ENCODE peak calls at places on chromosomes 2 and 18, in ten cellular contexts. H is stomach, T is adrenal gland, M is prostate gland, O is IMR-90, I is endothelial cell of umbilical vein, X is breast epithelium, G is heart left ventricle, K is GM12892, Y is sigmoid colon. V is an unnamed sample.

GRCh38 chr2:228535396-228535795 is 353.9 kb upstream of the SPHKAP start:
- DNase-seq in X (no peak), Y (no peak), G (no peak), H (no peak), K (no peak), O (no peak), I (no peak), T (no peak), M (no peak), V (peak)

GRCh38 chr2:120622159-120622869 is 113.4 kb upstream of the GLI2 start:
- DNase-seq in O (no peak), M (no peak), K (no peak), I (no peak), Y (peak), T (no peak), H (no peak), G (no peak), X (peak), V (no peak)

GRCh38 chr18:79121746-79122474 is 52.7 kb downstream of the ATP9B start:
- DNase-seq in T (no peak), O (peak), H (no peak), I (no peak), Y (no peak), K (no peak), G (no peak), M (no peak), X (no peak), V (no peak)

GRCh38 chr2:233424028-233424951 is 70.0 kb downstream of the DGKD start:
- DNase-seq in M (no peak), G (peak), T (peak), X (peak), O (no peak), H (peak), Y (no peak), K (no peak), I (no peak), V (no peak)

GRCh38 chr2:221571108-221571390 is 1.1 kb downstream of the EPHA4 start:
- DNase-seq in T (peak), M (no peak), H (no peak), I (peak), K (no peak), Y (no peak), G (no peak), O (peak), X (no peak), V (peak)

GRCh38 chr18:72742002-72742401 is 125.8 kb downstream of the NETO1 start:
- DNase-seq in H (no peak), K (no peak), G (no peak), Y (no peak), M (no peak), O (no peak), T (no peak), X (no peak), I (no peak), V (no peak)

GRCh38 chr2:69099541-69099940 is 86.6 kb downstream of the ANTXR1 start:
- DNase-seq in H (no peak), I (peak), X (no peak), K (no peak), T (no peak), G (no peak), M (no peak), O (peak), Y (no peak), V (no peak)

GRCh38 chr2:201298462-201298861 is 38.1 kb downstream of the CASP8 start:
- DNase-seq in K (no peak), I (no peak), X (no peak), T (no peak), O (peak), H (no peak), Y (no peak), M (no peak), G (no peak), V (no peak)

GRCh38 chr18:79567481-79568147 is 112.0 kb upstream of the CTDP1 start:
- DNase-seq in O (peak), I (peak), H (no peak), X (no peak), T (no peak), G (peak), K (no peak), M (peak), Y (peak), V (no peak)

GRCh38 chr18:45221363-45221762 is 393.9 kb upstream of the SLC14A2 start:
- DNase-seq in H (no peak), Y (no peak), O (peak), K (no peak), M (no peak), G (no peak), I (no peak), T (no peak), X (no peak), V (no peak)

GRCh38 chr2:556494-556893 is 120.7 kb downstream of the TMEM18 start:
- DNase-seq in K (no peak), I (no peak), O (no peak), X (no peak), T (no peak), Y (no peak), G (no peak), H (no peak), M (peak), V (no peak)

GRCh38 chr2:173963323-173963816 is 1.8 kb downstream of the SP3 start:
- DNase-seq in Y (peak), M (no peak), T (peak), X (no peak), O (peak), H (no peak), I (peak), G (no peak), K (peak), V (peak)

GRCh38 chr2:27815860-27816438 is 44.4 kb downstream of the MRPL33 start:
- DNase-seq in H (no peak), T (no peak), X (no peak), G (no peak), M (no peak), O (no peak), K (no peak), I (no peak), Y (no peak), V (no peak)

GRCh38 chr2:26986576-26986975 is 16.1 kb downstream of the MAPRE3 start:
- DNase-seq in K (no peak), M (no peak), O (no peak), T (no peak), X (no peak), Y (no peak), H (no peak), G (no peak), I (no peak), V (no peak)

GRCh38 chr2:112626604-112627059 is 19.1 kb upstream of the SLC20A1 start:
- DNase-seq in O (peak), I (peak), M (peak), X (no peak), Y (peak), T (peak), K (peak), G (peak), H (peak), V (peak)

GRCh38 chr2:108533832-108534576 is at the start of gene LIMS1:
- DNase-seq in O (peak), K (peak), H (peak), M (peak), T (peak), X (peak), I (peak), Y (peak), G (peak), V (peak)

GRCh38 chr2:195343942-195344530 is 313.0 kb upstream of the SLC39A10 start:
- DNase-seq in O (peak), G (no peak), M (no peak), X (no peak), I (no peak), K (no peak), Y (no peak), T (no peak), H (no peak), V (no peak)

GRCh38 chr2:128548461-128548891 is 229.8 kb upstream of the HS6ST1 start:
- DNase-seq in T (peak), H (peak), I (no peak), K (no peak), Y (peak), X (no peak), O (no peak), G (no peak), M (no peak), V (no peak)

GRCh38 chr18:21131698-21132230 is 20.2 kb upstream of the ROCK1 start:
- DNase-seq in K (no peak), O (no peak), Y (no peak), G (no peak), T (no peak), I (no peak), M (no peak), X (no peak), H (no peak), V (no peak)
- TF ChIP-seq POLR2A in K (no peak), O (no peak), Y (no peak), G (no peak), T (no peak), I (no peak), M (no peak), X (no peak), H (no peak), V (no peak)

DNA sequence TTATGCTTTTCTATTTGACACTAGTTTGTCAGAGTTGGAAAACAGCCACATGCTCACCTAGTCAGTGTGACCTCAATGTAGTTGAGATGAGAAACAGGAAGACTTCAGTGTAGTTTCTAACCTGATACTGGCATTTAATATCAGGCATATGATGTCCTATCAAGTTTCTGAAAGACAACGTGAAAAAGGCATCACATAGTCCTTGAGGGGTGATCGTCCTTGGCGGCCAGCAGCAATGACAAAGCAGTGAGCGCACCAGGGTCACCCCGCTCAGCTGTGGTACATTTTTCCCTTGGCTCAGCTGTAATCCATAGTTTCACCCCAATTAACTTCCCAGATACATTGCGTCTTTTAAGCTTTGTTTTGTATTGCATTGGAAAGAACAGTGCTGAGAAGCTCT is 4.3 kb downstream of the HSPE1 start:
- DNase-seq in T (no peak), Y (no peak), K (no peak), O (no peak), H (no peak), X (no peak), I (no peak), M (no peak), G (no peak), V (no peak)
- TF ChIP-seq POLR2A in T (no peak), Y (no peak), K (peak), O (no peak), H (no peak), X (no peak), I (no peak), M (no peak), G (no peak), V (no peak)

GRCh38 chr18:63421514-63421913 is 762 bp downstream of the VPS4B start:
- DNase-seq in G (no peak), X (no peak), H (no peak), I (no peak), K (no peak), M (no peak), O (no peak), T (no peak), Y (no peak), V (peak)

GRCh38 chr18:63427566-63427965 is 5.3 kb upstream of the VPS4B start:
- DNase-seq in I (no peak), G (no peak), M (no peak), T (no peak), K (no peak), O (no peak), H (no peak), Y (no peak), X (no peak), V (peak)

GRCh38 chr18:63422862-63423304 is 607 bp upstream of the VPS4B start:
- DNase-seq in K (no peak), T (no peak), I (no peak), H (no peak), O (no peak), G (no peak), M (no peak), Y (no peak), X (peak), V (no peak)

DNA sequence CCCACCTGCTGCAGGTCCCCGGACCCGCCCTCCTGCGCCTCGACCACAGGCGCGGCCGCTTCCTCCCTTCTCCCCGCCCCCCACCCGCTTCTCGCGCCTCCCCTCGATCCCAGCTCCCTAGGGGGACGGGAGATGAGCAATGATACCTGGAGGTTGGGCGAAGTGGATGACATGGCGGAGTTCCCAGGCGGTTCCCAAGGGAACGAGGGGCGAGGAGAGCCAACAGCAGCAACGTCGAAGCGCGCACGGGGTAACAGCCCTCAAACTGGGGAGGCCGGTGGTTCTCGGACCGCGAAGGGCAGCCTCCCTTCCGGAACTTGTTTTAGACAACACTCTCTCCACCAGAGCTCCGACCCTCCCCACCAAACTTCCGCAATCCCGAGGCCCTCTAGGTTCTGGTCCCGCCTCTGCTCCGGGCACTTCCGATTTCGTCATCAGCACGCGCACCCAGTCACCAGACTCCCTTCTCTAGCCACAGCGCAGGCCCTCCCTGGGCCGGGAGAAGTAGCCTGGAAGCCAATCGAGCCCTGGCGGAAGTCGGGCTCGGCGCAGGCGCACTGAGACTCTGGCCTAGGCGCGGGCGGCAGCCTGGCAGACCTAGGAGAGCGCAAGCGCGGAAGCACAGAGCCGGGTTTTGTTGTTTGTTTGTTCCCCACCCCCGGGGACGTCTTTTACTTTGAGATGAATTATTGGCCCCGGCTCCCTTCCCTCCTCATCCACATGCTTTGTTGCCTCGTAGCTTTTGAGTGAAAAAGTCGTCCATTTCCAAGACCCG is at the start of gene VPS4B:
- DNase-seq in O (peak), M (peak), H (peak), Y (peak), I (peak), K (peak), T (peak), X (peak), G (peak), V (peak)
- TF ChIP-seq POLR2A in O (peak), M (peak), H (peak), Y (peak), I (peak), K (peak), T (peak), X (peak), G (peak), V (peak)

DNA sequence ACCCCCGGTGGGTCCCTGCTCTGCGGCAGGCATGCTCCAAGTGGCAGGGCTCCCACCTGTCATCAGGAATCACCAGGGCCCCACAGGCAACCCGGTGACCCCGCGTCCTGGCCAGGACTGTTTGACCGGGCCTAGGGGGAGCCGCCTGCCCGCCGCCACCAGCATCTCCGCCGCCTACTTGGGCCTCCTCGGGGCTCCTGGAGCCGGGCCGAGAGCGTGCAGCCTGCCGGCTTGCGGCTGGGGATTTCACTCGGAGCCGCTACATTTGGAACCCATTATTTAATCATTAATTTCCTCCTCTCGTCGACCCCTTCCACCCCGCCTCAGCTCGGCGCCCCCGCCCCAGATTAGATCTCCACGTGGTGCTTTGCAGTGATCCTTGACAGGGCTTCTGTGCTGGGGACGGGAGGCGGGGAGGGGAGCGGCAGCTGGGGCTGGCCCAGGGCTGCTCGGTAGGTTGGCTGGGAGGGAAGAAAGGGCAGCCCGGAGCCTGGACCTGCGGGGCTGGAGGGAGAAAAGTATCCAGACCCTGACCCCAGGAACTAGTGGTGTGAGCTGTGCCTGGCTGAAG is 295.4 kb downstream of the CYP26B1 start:
- DNase-seq in M (no peak), H (no peak), X (no peak), O (no peak), T (peak), G (no peak), K (no peak), I (no peak), Y (no peak), V (no peak)
- TF ChIP-seq POLR2A in M (no peak), H (no peak), X (no peak), O (no peak), T (no peak), G (no peak), K (no peak), I (no peak), Y (no peak), V (no peak)

GRCh38 chr2:229921892-229922448 is at the start of gene TRIP12:
- DNase-seq in X (peak), H (peak), Y (peak), M (peak), O (peak), G (peak), K (peak), I (peak), T (peak), V (peak)
- TF ChIP-seq POLR2A in X (no peak), H (no peak), Y (peak), M (peak), O (no peak), G (no peak), K (peak), I (peak), T (peak), V (peak)

GRCh38 chr2:239346676-239347075 is 54.1 kb downstream of the HDAC4 start:
- DNase-seq in I (no peak), O (no peak), Y (no peak), T (no peak), H (no peak), X (no peak), M (no peak), G (no peak), K (no peak), V (peak)

GRCh38 chr2:239345251-239345650 is 55.6 kb downstream of the HDAC4 start:
- DNase-seq in T (no peak), G (no peak), K (no peak), X (no peak), H (no peak), Y (no peak), O (no peak), I (no peak), M (no peak), V (no peak)

GRCh38 chr2:239349448-239350135 is 51.2 kb downstream of the HDAC4 start:
- DNase-seq in M (peak), H (no peak), T (no peak), X (no peak), O (no peak), G (no peak), I (no peak), K (no peak), Y (peak), V (no peak)

GRCh38 chr2:239351687-239352086 is 49.1 kb downstream of the HDAC4 start:
- DNase-seq in Y (peak), M (no peak), G (no peak), K (no peak), H (no peak), X (no peak), T (peak), O (no peak), I (no peak), V (no peak)

GRCh38 chr2:239348563-239349447 is 52.0 kb downstream of the HDAC4 start:
- DNase-seq in O (no peak), M (peak), Y (peak), X (no peak), T (peak), I (no peak), H (no peak), G (no peak), K (no peak), V (no peak)
- TF ChIP-seq POLR2A in O (no peak), M (peak), Y (peak), X (no peak), T (no peak), I (no peak), H (no peak), G (no peak), K (no peak), V (no peak)

V was measured in erythroblast.